ENCODE peak calls at places on chromosomes 7 and 10, in four cellular contexts. R, L, J and U are unnamed samples.

GRCh38 chr7:44534501-44534900 is 6.6 kb downstream of the NPC1L1 start:
- DNase-seq in R (peak), L (peak), J (no peak), U (peak)

GRCh38 chr10:103599907-103600306 is 106.4 kb downstream of the NEURL1 start:
- DNase-seq in R (no peak), L (no peak), J (no peak), U (no peak)

GRCh38 chr7:148814938-148815559 is 69.0 kb downstream of the EZH2 start:
- DNase-seq in R (no peak), L (no peak), J (no peak), U (no peak)

GRCh38 chr10:917416-917720 is 14.1 kb downstream of the LARP4B start:
- DNase-seq in R (no peak), L (no peak), J (no peak), U (no peak)

GRCh38 chr7:150820578-150821198 is 20.1 kb downstream of the TMEM176A start:
- DNase-seq in R (no peak), L (peak), J (no peak), U (no peak)

GRCh38 chr7:13092708-13093005 is 405.2 kb downstream of the ARL4A start:
- DNase-seq in R (no peak), L (no peak), J (no peak), U (no peak)

GRCh38 chr10:68721673-68721963 is 579 bp downstream of the CCAR1 start:
- DNase-seq in R (no peak), L (no peak), J (no peak), U (peak)

GRCh38 chr10:69636626-69637550 is 6.8 kb downstream of the FAM241B start:
- DNase-seq in R (no peak), L (no peak), J (no peak), U (peak)

GRCh38 chr10:351770-352318 is 216.6 kb downstream of the ZMYND11 start:
- DNase-seq in R (no peak), L (no peak), J (no peak), U (no peak)

GRCh38 chr10:13056461-13057077 is 43.4 kb upstream of the OPTN start:
- DNase-seq in R (no peak), L (no peak), J (no peak), U (peak)

GRCh38 chr10:132132391-132132841 is 54.3 kb upstream of the DPYSL4 start:
- DNase-seq in R (no peak), L (no peak), J (no peak), U (no peak)

GRCh38 chr10:29102233-29102632 is 186.6 kb upstream of the LYZL1 start:
- DNase-seq in R (no peak), L (no peak), J (no peak), U (no peak)

GRCh38 chr7:114182837-114183236 is 231.8 kb upstream of the FOXP2 start:
- DNase-seq in R (peak), L (no peak), J (no peak), U (no peak)

GRCh38 chr10:43648083-43648391 is 644 bp downstream of the ZNF32 start:
- DNase-seq in R (no peak), L (no peak), J (no peak), U (no peak)

GRCh38 chr7:4665661-4666060 is 16.4 kb upstream of the FOXK1 start:
- DNase-seq in R (no peak), L (no peak), J (no peak), U (no peak)

GRCh38 chr7:64874562-64875250 is 28.4 kb upstream of the ZNF273 start:
- DNase-seq in R (no peak), L (no peak), J (no peak), U (no peak)

GRCh38 chr10:116237260-116237659 is 35.7 kb downstream of the GFRA1 start:
- DNase-seq in R (no peak), L (no peak), J (no peak), U (no peak)

DNA sequence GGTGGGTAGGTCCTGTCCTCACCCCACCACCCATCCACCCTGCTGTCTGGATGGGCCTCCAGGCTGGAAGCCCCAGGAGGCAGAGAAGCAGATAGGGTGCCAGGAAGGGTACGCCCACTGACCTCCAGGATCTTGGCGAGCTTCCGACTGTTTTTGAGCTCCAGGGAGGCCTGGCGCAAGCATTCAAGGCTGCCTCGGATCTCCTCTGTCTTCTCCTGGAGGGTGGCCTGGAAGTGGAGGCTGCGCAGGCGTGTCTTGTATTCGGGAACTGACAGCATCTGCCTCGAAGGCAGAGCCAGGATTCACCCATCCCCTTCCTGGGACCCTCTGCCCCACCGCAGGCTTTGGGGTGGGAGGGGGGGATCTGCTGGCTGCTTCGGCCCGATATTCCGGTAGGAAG is 48.4 kb downstream of the GRID2IP start:
- DNase-seq in R (no peak), L (no peak), J (no peak), U (no peak)
- H3K4me2 ChIP-seq in R (peak), L (no peak), J (no peak), U (peak)

GRCh38 chr7:76076995-76077394 is 29.1 kb downstream of the MDH2 start:
- DNase-seq in R (no peak), L (no peak), J (no peak), U (no peak)
- TF ChIP-seq JUNB in R (no peak), L (no peak), J (no peak), U (no peak)

GRCh38 chr10:124658591-124659240 is 85.5 kb downstream of the FAM53B start:
- DNase-seq in R (no peak), L (no peak), J (no peak), U (no peak)
- TF ChIP-seq POLR2AphosphoS5 in R (no peak), L (no peak), J (no peak), U (no peak)

GRCh38 chr7:55069271-55069792 is 50.5 kb downstream of the EGFR start:
- DNase-seq in R (peak), L (no peak), J (no peak), U (no peak)
- H3K4me2 ChIP-seq in R (peak), L (no peak), J (no peak), U (no peak)

GRCh38 chr10:89204621-89205020 is 2.5 kb downstream of the CH25H start:
- DNase-seq in R (no peak), L (no peak), J (no peak), U (no peak)

GRCh38 chr10:89209718-89210117 is 2.6 kb upstream of the CH25H start:
- DNase-seq in R (no peak), L (no peak), J (no peak), U (no peak)

GRCh38 chr10:89207801-89208551 is 859 bp upstream of the CH25H start:
- DNase-seq in R (no peak), L (no peak), J (no peak), U (peak)

GRCh38 chr10:89207181-89207800 is at the start of gene CH25H:
- DNase-seq in R (no peak), L (no peak), J (no peak), U (peak)

GRCh38 chr10:89206402-89207180 is 526 bp downstream of the CH25H start:
- DNase-seq in R (no peak), L (no peak), J (no peak), U (peak)
- TF ChIP-seq JUNB in R (no peak), L (no peak), J (no peak), U (no peak)

DNA sequence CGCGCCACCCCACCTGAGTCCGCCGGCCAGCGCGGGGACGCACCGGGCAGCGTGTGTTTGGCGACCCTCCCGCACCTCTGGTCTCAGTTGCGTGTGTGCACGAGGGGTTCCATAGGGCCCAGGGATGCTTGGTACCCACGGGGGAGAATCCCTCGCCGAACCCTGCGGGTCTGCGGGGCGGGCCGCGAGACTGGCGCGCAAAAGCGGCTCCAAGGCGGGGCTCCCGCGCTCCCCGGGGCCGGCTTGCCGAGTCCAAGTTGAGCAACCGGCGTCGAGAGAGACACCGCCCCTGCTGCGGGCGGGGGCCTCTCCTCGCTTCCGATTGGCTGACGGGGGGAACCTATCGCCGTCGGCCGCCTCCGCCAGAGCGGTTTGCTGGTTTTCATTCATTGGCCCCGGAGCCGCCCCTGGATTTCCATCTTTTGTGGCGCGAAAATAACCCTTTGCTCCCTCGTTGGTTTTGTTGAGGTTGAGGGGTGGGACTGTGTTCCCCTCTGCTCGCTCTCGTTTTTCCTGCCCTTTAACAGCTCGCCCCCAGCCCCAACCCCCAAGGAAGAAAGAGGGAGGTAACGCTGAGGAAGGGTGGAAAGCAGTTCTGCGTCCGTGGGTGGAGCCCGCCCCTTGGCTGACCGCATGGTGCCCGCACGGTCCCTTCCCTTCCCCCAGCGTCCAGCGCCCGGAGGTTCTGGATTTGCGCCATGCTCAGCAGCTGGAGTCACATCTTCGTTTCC is 4.0 kb upstream of the IGF2BP3 start:
- DNase-seq in R (peak), L (peak), J (peak), U (peak)
- TF ChIP-seq POLR2AphosphoS5 in R (peak), L (peak), J (peak), U (peak)

GRCh38 chr10:114876602-114877300 is 55.2 kb downstream of the FHIP2A start:
- DNase-seq in R (peak), L (peak), J (peak), U (peak)
- H3K4me2 ChIP-seq in R (peak), L (no peak), J (no peak), U (no peak)